ENCODE peak calls at places on chromosomes 3 and 15, in four cellular contexts. One of them, this sample, is unnamed.

GRCh38 chr3:159196316-159196715 is 394.5 kb downstream of the MFSD1 start:
- DNase-seq in G401: no peak
- DNase-seq in ACHN: no peak
- DNase-seq in COR-L47: no peak
- DNase-seq in this sample: no peak

GRCh38 chr3:129383292-129383860 is 45.1 kb downstream of the EFCAB12 start:
- DNase-seq in G401: peak; percentile 82
- DNase-seq in ACHN: peak; percentile 69
- DNase-seq in COR-L47: peak; percentile 70
- DNase-seq in this sample: peak; percentile 92

GRCh38 chr3:179071161-179071568 is 444 bp downstream of the ZMAT3 start:
- DNase-seq in G401: peak; percentile 61
- DNase-seq in ACHN: peak; percentile 43
- DNase-seq in COR-L47: peak; percentile 70
- DNase-seq in this sample: peak; percentile 45

GRCh38 chr15:32956006-32956405 is 238.2 kb downstream of the GREM1 start:
- DNase-seq in G401: peak; percentile 7
- DNase-seq in ACHN: peak; percentile 52
- DNase-seq in COR-L47: peak; percentile 49
- DNase-seq in this sample: peak; percentile 17

GRCh38 chr3:40623567-40623966 is 98.8 kb downstream of the ZNF621 start:
- DNase-seq in G401: no peak
- DNase-seq in ACHN: no peak
- DNase-seq in COR-L47: no peak
- DNase-seq in this sample: no peak

GRCh38 chr3:41073190-41073589 is 126.1 kb upstream of the CTNNB1 start:
- DNase-seq in G401: no peak
- DNase-seq in ACHN: no peak
- DNase-seq in COR-L47: no peak
- DNase-seq in this sample: no peak

GRCh38 chr3:46670891-46671427 is 22.5 kb downstream of the ALS2CL start:
- DNase-seq in G401: no peak
- DNase-seq in ACHN: no peak
- DNase-seq in COR-L47: no peak
- DNase-seq in this sample: no peak

GRCh38 chr3:45968706-45969105 is 25.4 kb downstream of the CXCR6 start:
- DNase-seq in G401: no peak
- DNase-seq in ACHN: peak; percentile 33
- DNase-seq in COR-L47: no peak
- DNase-seq in this sample: peak; percentile 42

GRCh38 chr3:101170806-101171558 is 149.4 kb downstream of the IMPG2 start:
- DNase-seq in G401: no peak
- DNase-seq in ACHN: no peak
- DNase-seq in COR-L47: no peak
- DNase-seq in this sample: no peak

GRCh38 chr15:80856400-80856799 is 77.2 kb downstream of the CEMIP start:
- DNase-seq in G401: peak; percentile 26
- DNase-seq in ACHN: peak; percentile 8
- DNase-seq in COR-L47: peak; percentile 48
- DNase-seq in this sample: no peak

GRCh38 chr3:114877378-114878118 is 269.5 kb downstream of the ZBTB20 start:
- DNase-seq in G401: peak; percentile 25
- DNase-seq in ACHN: no peak
- DNase-seq in COR-L47: peak; percentile 35
- DNase-seq in this sample: no peak

GRCh38 chr3:97914390-97914789 is 57.8 kb downstream of the RIOX2 start:
- DNase-seq in G401: no peak
- DNase-seq in ACHN: no peak
- DNase-seq in COR-L47: no peak
- DNase-seq in this sample: no peak

GRCh38 chr15:68224546-68225250 is 4.8 kb downstream of the CLN6 start:
- DNase-seq in G401: no peak
- DNase-seq in ACHN: no peak
- DNase-seq in COR-L47: no peak
- DNase-seq in this sample: no peak

GRCh38 chr3:170267793-170268192 is 45.6 kb downstream of the PRKCI start:
- DNase-seq in G401: no peak
- DNase-seq in ACHN: no peak
- DNase-seq in COR-L47: no peak
- DNase-seq in this sample: no peak

GRCh38 chr3:111764645-111765091 is 94.4 kb upstream of the PHLDB2 start:
- DNase-seq in G401: no peak
- DNase-seq in ACHN: peak; percentile 77
- DNase-seq in COR-L47: no peak
- DNase-seq in this sample: no peak

GRCh38 chr3:133097214-133097613 is 59.0 kb downstream of the TMEM108 start:
- DNase-seq in G401: no peak
- DNase-seq in ACHN: no peak
- DNase-seq in COR-L47: peak; percentile 79
- DNase-seq in this sample: no peak

GRCh38 chr15:73939138-73939537 is 12.9 kb downstream of the LOXL1 start:
- DNase-seq in G401: no peak
- DNase-seq in ACHN: no peak
- DNase-seq in COR-L47: no peak
- DNase-seq in this sample: no peak

GRCh38 chr15:44385344-44385942 is 42.0 kb upstream of the CTDSPL2 start:
- DNase-seq in G401: no peak
- DNase-seq in ACHN: no peak
- DNase-seq in COR-L47: no peak
- DNase-seq in this sample: no peak

GRCh38 chr15:84398763-84399701 is 163.5 kb downstream of the GOLGA6L4 start:
- DNase-seq in G401: no peak
- DNase-seq in ACHN: no peak
- DNase-seq in COR-L47: no peak
- DNase-seq in this sample: no peak

GRCh38 chr3:188253800-188254452 is 100.0 kb downstream of the LPP start:
- DNase-seq in G401: no peak
- DNase-seq in ACHN: no peak
- DNase-seq in COR-L47: no peak
- DNase-seq in this sample: no peak

GRCh38 chr15:36362508-36362907 is 216.9 kb upstream of the CDIN1 start:
- DNase-seq in G401: no peak
- DNase-seq in ACHN: no peak
- DNase-seq in COR-L47: no peak
- DNase-seq in this sample: no peak

GRCh38 chr15:49848824-49849209 is 228.0 kb downstream of the DTWD1 start:
- DNase-seq in G401: no peak
- DNase-seq in ACHN: no peak
- DNase-seq in COR-L47: no peak
- DNase-seq in this sample: no peak

GRCh38 chr3:42936157-42936981 is 30.4 kb downstream of the ZNF662 start:
- DNase-seq in G401: peak; percentile 67
- DNase-seq in ACHN: no peak
- DNase-seq in COR-L47: peak; percentile 78
- DNase-seq in this sample: no peak

GRCh38 chr15:33179874-33180273 is 14.6 kb downstream of the FMN1 start:
- DNase-seq in G401: no peak
- DNase-seq in ACHN: no peak
- DNase-seq in COR-L47: no peak
- DNase-seq in this sample: no peak

GRCh38 chr15:101288905-101289513 is 6.0 kb downstream of the SNRPA1 start:
- DNase-seq in G401: peak; percentile 22
- DNase-seq in ACHN: peak; percentile 63
- DNase-seq in COR-L47: peak; percentile 50
- DNase-seq in this sample: no peak

GRCh38 chr3:186465508-186465907 is 78.7 kb downstream of the CRYGS start:
- DNase-seq in G401: no peak
- DNase-seq in ACHN: no peak
- DNase-seq in COR-L47: no peak
- DNase-seq in this sample: no peak